ENCODE peak calls at places on chromosome 1, in seven cellular contexts. E is ovary, L is mammary epithelial cell, K is left lung, C is neural crest cell, G is right lobe of liver, O is fibroblast of pulmonary artery. P is an unnamed sample.
A peak's percentile ranks its signal among the peaks of the same experiment; 100 is the strongest.

GRCh38 chr1:154972517-154973343 is 1.8 kb upstream of the CKS1B start:
- DNase-seq in G (peak; percentile 91), E (peak; percentile 58), L (peak; percentile 97), C (no peak), K (peak; percentile 85), O (peak; percentile 98), P (no peak)

GRCh38 chr1:21544095-21544494 is 34.9 kb downstream of the ALPL start:
- DNase-seq in L (no peak), K (no peak), G (peak; percentile 77), O (no peak), C (no peak), E (no peak), P (no peak)

GRCh38 chr1:202074985-202075773 is 47.5 kb upstream of the GPR37L1 start:
- DNase-seq in K (no peak), C (no peak), G (no peak), O (no peak), L (no peak), E (no peak), P (no peak)

GRCh38 chr1:229258031-229258850 is 12.7 kb upstream of the RAB4A start:
- DNase-seq in C (peak; percentile 68), K (no peak), L (no peak), O (peak; percentile 82), E (peak; percentile 66), G (peak; percentile 67), P (no peak)

GRCh38 chr1:23344987-23345472 is 946 bp upstream of the HNRNPR start:
- DNase-seq in E (no peak), L (no peak), K (no peak), O (no peak), G (no peak), C (no peak), P (no peak)

GRCh38 chr1:230356869-230357778 is 69.0 kb downstream of the PGBD5 start:
- DNase-seq in E (no peak), L (no peak), K (no peak), O (no peak), G (no peak), C (no peak), P (no peak)

GRCh38 chr1:23210351-23210785 is 6.9 kb downstream of the HTR1D start:
- DNase-seq in K (no peak), G (no peak), L (peak; percentile 62), E (no peak), C (no peak), O (no peak), P (no peak)

GRCh38 chr1:107140703-107141490 is at the start of gene NTNG1:
- DNase-seq in K (peak; percentile 81), C (peak; percentile 6), E (no peak), L (peak; percentile 13), G (no peak), O (no peak), P (no peak)

GRCh38 chr1:161718559-161719324 is 2.6 kb upstream of the FCRLB start:
- DNase-seq in K (no peak), E (no peak), G (no peak), L (no peak), C (no peak), O (no peak), P (no peak)

GRCh38 chr1:25782608-25783201 is 17.3 kb upstream of the SELENON start:
- DNase-seq in E (no peak), K (no peak), O (no peak), G (no peak), C (no peak), L (no peak), P (no peak)

GRCh38 chr1:210381934-210382333 is 53.2 kb downstream of the HHAT start:
- DNase-seq in O (no peak), L (no peak), C (no peak), K (no peak), G (no peak), E (no peak), P (no peak)

GRCh38 chr1:33943978-33944377 is 80.1 kb downstream of the HMGB4 start:
- DNase-seq in G (no peak), L (no peak), O (peak; percentile 28), K (no peak), C (no peak), E (no peak), P (no peak)

GRCh38 chr1:112904071-112904830 is 51.7 kb downstream of the SLC16A1 start:
- DNase-seq in C (no peak), G (no peak), E (no peak), L (peak; percentile 98), K (no peak), O (peak; percentile 69), P (no peak)

GRCh38 chr1:226863446-226863845 is 7.0 kb upstream of the PSEN2 start:
- DNase-seq in G (no peak), C (no peak), L (peak; percentile 76), E (no peak), K (no peak), O (peak; percentile 43), P (no peak)

GRCh38 chr1:151680812-151681211 is 35.8 kb downstream of the CELF3 start:
- DNase-seq in E (no peak), O (peak; percentile 89), G (no peak), C (no peak), L (peak; percentile 78), K (no peak), P (no peak)

GRCh38 chr1:7703321-7704213 is 67.5 kb upstream of the VAMP3 start:
- DNase-seq in O (no peak), L (no peak), G (no peak), K (peak; percentile 82), C (no peak), E (no peak), P (no peak)

GRCh38 chr1:112761714-112762480 is 46.8 kb upstream of the PPM1J start:
- DNase-seq in O (no peak), E (no peak), G (no peak), K (no peak), C (no peak), L (peak; percentile 21), P (no peak)

GRCh38 chr1:81729818-81730217 is 70.9 kb upstream of the ADGRL2 start:
- DNase-seq in K (no peak), G (no peak), L (no peak), C (no peak), E (no peak), O (no peak), P (no peak)

GRCh38 chr1:203159844-203160243 is 15.8 kb downstream of the MYBPH start:
- DNase-seq in E (no peak), L (no peak), C (no peak), O (no peak), K (no peak), G (no peak), P (no peak)

DNA sequence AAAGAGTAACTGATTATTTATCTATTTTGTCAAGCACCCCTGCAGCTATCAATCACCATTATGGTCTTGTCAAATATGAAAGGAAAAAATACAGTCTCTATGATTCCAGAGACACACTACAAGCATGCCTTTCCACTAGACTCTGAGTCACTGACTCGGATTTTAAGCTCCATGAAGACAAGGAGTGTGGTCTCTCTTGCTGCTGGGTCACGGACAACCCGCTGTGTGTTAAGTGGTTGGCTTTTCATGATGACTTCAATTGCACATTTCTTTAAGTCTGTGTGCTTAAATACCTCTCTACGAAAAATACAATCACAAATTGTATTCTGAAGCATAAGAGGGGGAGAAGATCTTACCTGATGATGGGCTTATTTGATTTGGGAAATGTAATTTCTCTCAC is 14.0 kb upstream of the GNG4 start:
- DNase-seq in E (no peak), K (no peak), G (no peak), C (no peak), O (no peak), L (no peak), P (no peak)
- TF ChIP-seq CTCF in E (no peak), K (no peak), G (no peak), C (no peak), O (no peak), L (no peak), P (no peak)

GRCh38 chr1:156528875-156529425 is 28.4 kb upstream of the MEF2D start:
- DNase-seq in O (no peak), K (no peak), C (no peak), G (no peak), L (no peak), E (no peak), P (no peak)
- TF ChIP-seq CTCF in O (no peak), K (no peak), C (no peak), G (no peak), L (no peak), E (no peak), P (no peak)

GRCh38 chr1:87795615-87796337 is 467.1 kb downstream of the LMO4 start:
- DNase-seq in G (peak; percentile 49), E (no peak), K (no peak), O (no peak), C (no peak), L (no peak), P (no peak)

GRCh38 chr1:87796521-87796920 is 467.8 kb downstream of the LMO4 start:
- DNase-seq in K (no peak), L (no peak), O (no peak), E (no peak), C (no peak), G (no peak), P (no peak)

GRCh38 chr1:87790756-87791155 is 462.1 kb downstream of the LMO4 start:
- DNase-seq in L (no peak), C (no peak), K (no peak), E (no peak), O (no peak), G (no peak), P (no peak)

GRCh38 chr1:87794788-87795614 is 466.3 kb downstream of the LMO4 start:
- DNase-seq in O (peak; percentile 61), E (no peak), C (no peak), G (no peak), L (peak; percentile 64), K (no peak), P (no peak)

GRCh38 chr1:87792094-87792493 is 463.4 kb downstream of the LMO4 start:
- DNase-seq in G (no peak), E (no peak), K (no peak), L (no peak), C (no peak), O (no peak), P (no peak)
- TF ChIP-seq CTCF in G (no peak), E (no peak), K (no peak), L (no peak), C (no peak), O (no peak), P (no peak)

GRCh38 chr1:91440845-91441244 is 36.2 kb upstream of the HFM1 start:
- DNase-seq in C (no peak), O (peak; percentile 38), E (no peak), K (no peak), L (no peak), G (no peak), P (no peak)
- TF ChIP-seq CTCF in C (peak; percentile 32), O (peak; percentile 45), E (no peak), K (no peak), L (peak; percentile 27), G (peak; percentile 9), P (no peak)

GRCh38 chr1:91885716-91886506 is at the start of gene TGFBR3:
- DNase-seq in O (peak; percentile 96), K (peak; percentile 92), L (peak; percentile 62), C (peak; percentile 87), E (peak; percentile 98), G (peak; percentile 95), P (no peak)
- TF ChIP-seq CTCF in O (peak; percentile 48), K (peak; percentile 30), L (peak; percentile 18), C (peak; percentile 63), E (peak; percentile 55), G (peak; percentile 58), P (no peak)

GRCh38 chr1:60281360-60281932 is 207.9 kb upstream of the C1orf87 start:
- DNase-seq in E (peak; percentile 27), K (no peak), C (peak; percentile 54), O (peak; percentile 87), L (peak; percentile 55), G (peak; percentile 76), P (no peak)
- TF ChIP-seq CTCF in E (peak; percentile 18), K (peak; percentile 66), C (peak; percentile 91), O (no peak), L (peak; percentile 94), G (peak; percentile 91), P (peak; percentile 45)